ENCODE peak calls at places on chromosomes 4 and X, in ten cellular contexts. G, N, E, J, W, B, H, K, D and L are unnamed samples.

GRCh38 chr4:68180858-68181531 is 51.3 kb upstream of the TMPRSS11F start:
- DNase-seq in G (peak; percentile 79), N (no peak), E (no peak), J (no peak), W (no peak), B (peak; percentile 52), H (no peak), K (no peak), D (peak; percentile 52), L (no peak)

GRCh38 chrX:129433945-129434344 is 89.3 kb downstream of the SMARCA1 start:
- DNase-seq in G (no peak), N (no peak), E (no peak), J (no peak), W (no peak), B (no peak), H (no peak), K (no peak), D (no peak), L (no peak)

GRCh38 chr4:137510866-137511265 is 21.4 kb downstream of the PCDH18 start:
- DNase-seq in G (peak; percentile 81), N (no peak), E (no peak), J (no peak), W (no peak), B (peak; percentile 52), H (no peak), K (peak; percentile 96), D (peak; percentile 95), L (no peak)

GRCh38 chrX:71366674-71367256 is 608 bp downstream of the TAF1 start:
- DNase-seq in G (no peak), N (peak; percentile 33), E (peak; percentile 65), J (no peak), W (no peak), B (peak; percentile 23), H (no peak), K (peak; percentile 16), D (peak; percentile 50), L (peak; percentile 38)

GRCh38 chr4:30535255-30535654 is 184.9 kb upstream of the PCDH7 start:
- DNase-seq in G (no peak), N (no peak), E (no peak), J (no peak), W (no peak), B (no peak), H (no peak), K (no peak), D (no peak), L (no peak)

GRCh38 chr4:89248879-89249281 is 58.7 kb downstream of the GPRIN3 start:
- DNase-seq in G (no peak), N (no peak), E (no peak), J (no peak), W (no peak), B (no peak), H (no peak), K (no peak), D (no peak), L (no peak)

GRCh38 chrX:29299689-29300088 is 712.4 kb downstream of the IL1RAPL1 start:
- DNase-seq in G (peak; percentile 50), N (no peak), E (no peak), J (no peak), W (no peak), B (peak; percentile 2), H (no peak), K (no peak), D (no peak), L (no peak)

GRCh38 chrX:37509349-37509748 is 62.1 kb upstream of the LANCL3 start:
- DNase-seq in G (peak; percentile 28), N (peak; percentile 4), E (no peak), J (no peak), W (no peak), B (no peak), H (no peak), K (no peak), D (peak; percentile 7), L (no peak)

GRCh38 chrX:74023203-74023602 is 280.8 kb upstream of the ZCCHC13 start:
- DNase-seq in G (no peak), N (no peak), E (no peak), J (no peak), W (no peak), B (no peak), H (no peak), K (no peak), D (no peak), L (no peak)

GRCh38 chr4:385934-386707 is 48.5 kb downstream of the ZNF141 start:
- DNase-seq in G (no peak), N (no peak), E (no peak), J (no peak), W (no peak), B (no peak), H (no peak), K (no peak), D (no peak), L (no peak)

GRCh38 chr4:384311-385010 is 46.8 kb downstream of the ZNF141 start:
- DNase-seq in G (no peak), N (peak; percentile 97), E (no peak), J (no peak), W (no peak), B (no peak), H (no peak), K (no peak), D (no peak), L (no peak)

GRCh38 chr4:386708-387105 is 49.1 kb downstream of the ZNF141 start:
- DNase-seq in G (no peak), N (no peak), E (no peak), J (no peak), W (no peak), B (no peak), H (no peak), K (no peak), D (no peak), L (no peak)
- H3K9me3 ChIP-seq in G (peaks cover 8% of the 10 kb centered on the region), N (peaks cover 62% of the 10 kb centered on the region), E (peaks cover 66% of the 10 kb centered on the region), J (peaks cover 65% of the 10 kb centered on the region), W (peaks cover 26% of the 10 kb centered on the region), B (peaks cover 10% of the 10 kb centered on the region), H (peaks cover 54% of the 10 kb centered on the region), K (peaks cover 59% of the 10 kb centered on the region), D (no peaks in the 10 kb centered on the region), L (peaks cover 82% of the 10 kb centered on the region)

DNA sequence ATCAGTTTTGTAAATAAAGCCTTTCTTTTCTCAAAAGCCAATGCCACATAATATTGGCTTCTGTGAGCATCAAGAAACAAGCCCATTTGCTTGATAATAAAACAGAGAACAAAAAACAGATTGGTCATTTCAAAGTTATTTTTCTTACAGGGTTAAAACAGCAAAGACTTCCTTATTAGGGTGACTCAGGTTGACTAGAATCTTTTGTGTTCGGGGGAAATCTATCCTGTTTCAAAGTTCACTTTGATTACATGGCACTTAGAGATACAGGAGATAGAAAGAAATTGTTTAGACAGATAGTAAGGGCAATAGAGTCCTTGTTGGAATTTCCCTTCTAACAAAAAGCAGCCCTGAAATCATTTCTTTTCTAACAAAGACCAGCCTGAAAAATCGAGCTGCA is 170.0 kb upstream of the GLRA2 start:
- DNase-seq in G (peak; percentile 51), N (no peak), E (no peak), J (no peak), W (no peak), B (no peak), H (no peak), K (no peak), D (no peak), L (no peak)
- H3K4me1 ChIP-seq in G (peaks cover 15% of the 10 kb centered on the region), N (no peaks in the 10 kb centered on the region), E (no peaks in the 10 kb centered on the region), J (no peaks in the 10 kb centered on the region), W (no peaks in the 10 kb centered on the region), B (no peaks in the 10 kb centered on the region), H (no peaks in the 10 kb centered on the region), K (no peaks in the 10 kb centered on the region), D (peaks cover 51% of the 10 kb centered on the region), L (no peaks in the 10 kb centered on the region)

DNA sequence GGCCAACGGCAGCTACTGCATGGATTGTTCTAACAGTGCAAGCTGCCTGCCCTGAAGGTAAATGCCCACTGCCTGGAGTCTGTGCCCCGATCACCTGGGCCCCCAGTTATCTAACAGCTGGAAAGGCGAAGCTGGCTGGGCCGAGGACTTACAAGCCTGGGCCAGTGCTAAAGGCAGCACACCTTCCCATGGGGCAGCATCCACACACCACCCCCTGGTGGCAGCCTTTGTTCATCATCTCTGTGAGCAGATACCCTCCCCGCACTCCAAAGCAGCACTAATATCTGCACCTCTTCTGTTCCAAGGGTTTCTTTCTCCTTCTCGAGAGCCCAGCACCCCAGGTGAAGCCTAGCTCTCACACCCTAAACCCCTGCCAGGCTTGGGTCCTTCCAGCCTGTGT is 7.6 kb downstream of the SLC2A9 start:
- DNase-seq in G (peak; percentile 64), N (peak; percentile 39), E (peak; percentile 74), J (peak; percentile 33), W (peak; percentile 86), B (peak; percentile 40), H (no peak), K (no peak), D (peak; percentile 43), L (no peak)
- H3K27ac ChIP-seq in G (no peak overlapping the region), N (no peak overlapping the region), E (no peak overlapping the region), J (no peak overlapping the region), W (no peak overlapping the region), B (no peak overlapping the region), H (no peak overlapping the region), K (no peak overlapping the region), D (no peak overlapping the region), L (no peak overlapping the region)

DNA sequence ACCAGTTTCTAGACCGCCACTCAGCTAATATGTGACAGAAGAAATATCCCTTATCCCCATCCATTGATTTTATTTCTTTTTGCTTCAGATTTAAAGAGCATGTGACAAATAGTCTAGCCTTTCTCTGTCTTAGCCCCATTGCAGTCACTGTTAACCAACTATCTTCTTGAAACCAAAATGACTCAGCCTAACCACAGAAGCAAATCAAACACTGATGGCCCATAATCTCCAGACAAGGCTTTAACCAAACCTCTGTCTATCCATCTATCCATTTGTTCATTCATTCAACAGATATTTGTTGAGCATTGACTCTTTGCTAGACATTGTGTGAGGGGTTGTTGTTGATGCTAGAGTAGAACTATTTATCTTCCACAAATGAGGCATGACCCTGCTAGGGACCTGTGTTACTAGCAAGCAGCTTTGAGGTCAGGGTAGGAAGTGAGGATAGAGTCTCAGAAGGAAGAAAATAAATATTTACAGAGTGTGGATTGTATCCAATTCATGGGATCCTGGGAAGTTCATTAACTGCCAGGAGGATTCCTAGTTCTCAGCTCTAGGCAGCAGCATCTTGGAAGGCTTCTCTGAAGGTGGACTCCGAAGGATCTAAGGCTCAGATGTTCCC is 22.5 kb downstream of the HNRNPH2 start:
- DNase-seq in G (peak; percentile 40), N (no peak), E (no peak), J (no peak), W (no peak), B (peak; percentile 12), H (no peak), K (peak; percentile 54), D (peak; percentile 59), L (no peak)
- H3K9me3 ChIP-seq in G (no peaks in the 10 kb centered on the region), N (no peaks in the 10 kb centered on the region), E (no peaks in the 10 kb centered on the region), J (no peaks in the 10 kb centered on the region), W (peaks cover 31% of the 10 kb centered on the region), B (peaks cover 3% of the 10 kb centered on the region), H (no peaks in the 10 kb centered on the region), K (no peaks in the 10 kb centered on the region), D (no peaks in the 10 kb centered on the region), L (no peaks in the 10 kb centered on the region)

DNA sequence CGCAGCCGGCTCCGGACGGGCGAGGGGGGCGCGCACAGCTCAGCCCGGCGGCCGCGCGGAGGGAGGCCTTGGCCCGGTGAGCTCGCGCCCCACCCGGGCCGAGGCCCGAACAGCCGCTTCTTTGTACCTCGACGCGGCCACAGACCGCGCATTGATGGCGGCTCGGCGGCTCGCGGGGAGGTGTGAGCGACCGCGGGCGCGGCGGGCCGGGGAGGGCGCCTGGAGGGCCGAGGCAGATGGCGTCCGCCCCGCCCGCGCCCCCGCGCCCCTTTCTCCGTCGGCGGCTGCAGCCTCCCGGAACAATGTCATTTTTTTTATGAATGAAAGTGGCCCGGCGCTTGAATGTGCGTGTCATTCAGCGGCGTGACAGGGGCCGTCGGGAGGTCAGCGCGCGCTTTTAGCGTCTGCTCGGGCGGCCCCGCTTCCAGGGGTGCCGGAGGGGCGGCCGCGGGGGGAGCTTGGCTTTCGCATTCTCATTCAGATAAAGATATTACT is 1.8 kb downstream of the FGFR3 start:
- DNase-seq in G (no peak), N (no peak), E (no peak), J (no peak), W (no peak), B (no peak), H (no peak), K (no peak), D (no peak), L (no peak)
- H3K4me1 ChIP-seq in G (no peaks in the 10 kb centered on the region), N (no peaks in the 10 kb centered on the region), E (peaks cover 18% of the 10 kb centered on the region), J (peaks cover 13% of the 10 kb centered on the region), W (no peaks in the 10 kb centered on the region), B (peaks cover 18% of the 10 kb centered on the region), H (no peaks in the 10 kb centered on the region), K (peaks cover 2% of the 10 kb centered on the region), D (no peaks in the 10 kb centered on the region), L (peaks cover 7% of the 10 kb centered on the region)